ENCODE peak calls at places on chromosomes 12 and 14, in seven cellular contexts. V is endodermal cell; T is GM10248; S is RPMI8226; O is CD8-positive, alpha-beta T cell; U is GM23248; Y is AG09309. L is an unnamed sample.

GRCh38 chr14:70721542-70721941 is 79.8 kb downstream of the TTC9 start:
- DNase-seq in V (no peak), S (no peak), U (peak; percentile 12), T (no peak), Y (no peak), O (no peak), L (no peak)

GRCh38 chr12:101670007-101670671 is 27.3 kb upstream of the CHPT1 start:
- DNase-seq in U (peak; percentile 54), T (peak; percentile 24), S (peak; percentile 29), Y (peak; percentile 29), O (peak; percentile 6), V (peak; percentile 75), L (no peak)

GRCh38 chr14:97010491-97011160 is 213.4 kb downstream of the VRK1 start:
- DNase-seq in V (peak; percentile 63), Y (no peak), U (no peak), S (no peak), O (no peak), T (no peak), L (no peak)

GRCh38 chr12:1499351-1499750 is 95.0 kb downstream of the FBXL14 start:
- DNase-seq in S (no peak), Y (no peak), O (no peak), T (no peak), U (no peak), V (no peak), L (no peak)

GRCh38 chr12:15982471-15982870 is 71.3 kb downstream of the DERA start:
- DNase-seq in O (no peak), Y (peak; percentile 50), V (no peak), T (no peak), S (peak; percentile 7), U (peak; percentile 74), L (no peak)

GRCh38 chr14:50920482-50921225 is 23.6 kb downstream of the PYGL start:
- DNase-seq in V (no peak), S (no peak), Y (peak; percentile 80), T (no peak), U (peak; percentile 83), O (no peak), L (no peak)

GRCh38 chr12:116346751-116347150 is 69.3 kb upstream of the MED13L start:
- DNase-seq in U (peak; percentile 92), Y (peak; percentile 57), S (no peak), V (no peak), T (no peak), O (no peak), L (no peak)

GRCh38 chr12:45708901-45709300 is 20.6 kb upstream of the ARID2 start:
- DNase-seq in Y (no peak), O (no peak), V (no peak), S (no peak), T (no peak), U (no peak), L (no peak)

GRCh38 chr14:79333198-79333546 is 878.1 kb downstream of the DIO2 start:
- DNase-seq in T (no peak), Y (no peak), S (no peak), O (no peak), U (no peak), V (no peak), L (no peak)

GRCh38 chr12:45989277-45989856 is 1.0 kb downstream of the SCAF11 start:
- DNase-seq in S (peak; percentile 75), U (peak; percentile 75), V (no peak), T (peak; percentile 32), O (no peak), Y (no peak), L (no peak)

GRCh38 chr12:113208041-113208934 is 13.0 kb upstream of the TPCN1 start:
- DNase-seq in V (peak; percentile 74), Y (no peak), T (peak; percentile 84), S (peak; percentile 93), U (peak; percentile 30), O (no peak), L (no peak)

GRCh38 chr12:122399254-122399591 is 23.2 kb downstream of the CLIP1 start:
- DNase-seq in V (no peak), T (no peak), S (no peak), Y (no peak), O (no peak), U (no peak), L (no peak)

GRCh38 chr12:39892146-39892545 is 213.7 kb downstream of the SLC2A13 start:
- DNase-seq in S (no peak), U (no peak), T (no peak), Y (no peak), V (no peak), O (no peak), L (no peak)

GRCh38 chr12:123780956-123781355 is 18.9 kb downstream of the DNAH10 start:
- DNase-seq in V (no peak), S (no peak), T (no peak), Y (no peak), O (no peak), U (no peak), L (no peak)

GRCh38 chr12:88417531-88417930 is 162.7 kb downstream of the KITLG start:
- DNase-seq in T (no peak), S (no peak), V (no peak), Y (no peak), O (no peak), U (no peak), L (no peak)

GRCh38 chr12:112239881-112240280 is 114.5 kb downstream of the TRAFD1 start:
- DNase-seq in V (no peak), O (no peak), U (no peak), T (no peak), Y (no peak), S (no peak), L (no peak)

L was measured in lower lobe of right lung.